ENCODE peak calls at places on chromosomes 12 and 14, in nine cellular contexts. P is endodermal cell; H is fibroblast of lung; J is HS-5; K is stimulated activated CD8-positive, alpha-beta memory T cell treated with anti-CD3 and anti-CD28 coated beads, Interleukin-4, amount 100 ng/mL, for 1 hour; U is GM23248; S is substantia nigra; I is NCI-H748 treated with DMSO at 0.1 percent for 48 hours; T is Ammon's horn. F is an unnamed sample.

GRCh38 chr12:124510301-124510970 is 57.0 kb downstream of the NCOR2 start:
- DNase-seq in J (no peak), P (peak), I (no peak), U (no peak), S (peak), H (no peak), T (peak), K (no peak), F (no peak)

GRCh38 chr12:55467836-55468235 is 2.1 kb downstream of the OR6C70 start:
- DNase-seq in P (no peak), H (no peak), J (no peak), K (no peak), T (no peak), U (no peak), S (no peak), I (no peak), F (no peak)

GRCh38 chr14:79056879-79057278 is 886.7 kb downstream of the NRXN3 start:
- DNase-seq in J (peak), S (no peak), T (no peak), H (peak), U (peak), I (no peak), K (no peak), P (no peak), F (no peak)

GRCh38 chr12:104011265-104011664 is 38.7 kb downstream of the GLT8D2 start:
- DNase-seq in K (no peak), S (no peak), I (no peak), U (peak), J (peak), T (no peak), P (no peak), H (peak), F (no peak)

GRCh38 chr14:92382677-92383076 is 59.7 kb downstream of the SLC24A4 start:
- DNase-seq in K (no peak), P (peak), J (no peak), T (no peak), I (no peak), H (no peak), U (peak), S (peak), F (no peak)

GRCh38 chr12:57518920-57519757 is 1.2 kb downstream of the DDIT3 start:
- DNase-seq in T (no peak), S (no peak), K (no peak), I (no peak), P (no peak), U (peak), J (no peak), H (peak), F (no peak)

GRCh38 chr14:47020500-47020899 is 368.9 kb upstream of the RPL10L start:
- DNase-seq in P (no peak), U (no peak), S (no peak), I (no peak), H (no peak), K (no peak), J (no peak), T (no peak), F (no peak)

GRCh38 chr12:8156845-8157244 is at the start of gene ZNF705A:
- DNase-seq in H (peak), S (no peak), T (no peak), I (no peak), P (no peak), U (peak), J (peak), K (no peak), F (no peak)

GRCh38 chr12:43315961-43316360 is 236.0 kb downstream of the ADAMTS20 start:
- DNase-seq in U (no peak), I (no peak), K (no peak), S (no peak), H (peak), T (no peak), J (no peak), P (no peak), F (no peak)

GRCh38 chr12:87270894-87271293 is 758.3 kb downstream of the C12orf50 start:
- DNase-seq in I (no peak), J (peak), H (peak), P (no peak), U (peak), K (no peak), S (no peak), T (no peak), F (no peak)

GRCh38 chr14:58078068-58078467 is 73.9 kb downstream of the ARMH4 start:
- DNase-seq in U (peak), P (no peak), I (no peak), S (no peak), T (no peak), K (no peak), J (peak), H (peak), F (no peak)

GRCh38 chr12:54356951-54357356 is 7.3 kb downstream of the GPR84 start:
- DNase-seq in J (no peak), T (no peak), K (no peak), H (no peak), U (no peak), S (no peak), I (no peak), P (peak), F (no peak)

GRCh38 chr14:93906341-93907329 is 20.5 kb upstream of the FAM181A start:
- DNase-seq in J (no peak), I (peak), K (no peak), U (peak), H (peak), T (peak), S (no peak), P (peak), F (peak)